ENCODE peak calls at places on chromosomes 7 and 10, in five cellular contexts. M is fibroblast of the aortic adventitia, J is astrocyte of the spinal cord, C is uterus, T is spleen. R is an unnamed sample.

GRCh38 chr10:58511765-58512469 is 755 bp upstream of the BICC1 start:
- DNase-seq in M (peak), J (no peak), C (peak), T (no peak), R (no peak)

GRCh38 chr7:80699030-80699638 is 60.7 kb downstream of the CD36 start:
- DNase-seq in M (peak), J (peak), C (no peak), T (no peak), R (peak)

GRCh38 chr10:68105820-68106219 is 3.5 kb upstream of the MYPN start:
- DNase-seq in M (peak), J (peak), C (no peak), T (no peak), R (no peak)

GRCh38 chr10:102540023-102540422 is 36.3 kb downstream of the SUFU start:
- DNase-seq in M (peak), J (peak), C (no peak), T (no peak), R (peak)

GRCh38 chr10:21304198-21304597 is 221.3 kb downstream of the SKIDA1 start:
- DNase-seq in M (peak), J (no peak), C (no peak), T (no peak), R (no peak)

GRCh38 chr7:33760146-33760545 is 145.2 kb upstream of the BMPER start:
- DNase-seq in M (no peak), J (no peak), C (no peak), T (no peak), R (no peak)

GRCh38 chr10:11782793-11783557 is 40.2 kb upstream of the PROSER2 start:
- DNase-seq in M (peak), J (peak), C (no peak), T (peak), R (peak)

GRCh38 chr7:44761207-44762161 is 12.8 kb downstream of the ZMIZ2 start:
- DNase-seq in M (peak), J (no peak), C (peak), T (no peak), R (no peak)

GRCh38 chr7:50415844-50416243 is 34.3 kb downstream of the FIGNL1 start:
- DNase-seq in M (no peak), J (no peak), C (no peak), T (no peak), R (no peak)

GRCh38 chr7:106737202-106737562 is 76.2 kb upstream of the CCDC71L start:
- DNase-seq in M (peak), J (peak), C (no peak), T (no peak), R (peak)

GRCh38 chr10:38008006-38008405 is 2.5 kb upstream of the ZNF33A start:
- DNase-seq in M (no peak), J (no peak), C (no peak), T (no peak), R (no peak)

GRCh38 chr7:155305251-155305904 is 7.7 kb downstream of the INSIG1 start:
- DNase-seq in M (no peak), J (no peak), C (no peak), T (no peak), R (no peak)

GRCh38 chr7:157683251-157684156 is 346.7 kb downstream of the DNAJB6 start:
- DNase-seq in M (no peak), J (no peak), C (no peak), T (peak), R (no peak)

GRCh38 chr7:31775511-31775910 is 88.5 kb downstream of the PPP1R17 start:
- DNase-seq in M (no peak), J (no peak), C (no peak), T (no peak), R (no peak)

GRCh38 chr7:157544226-157544625 is 207.4 kb downstream of the DNAJB6 start:
- DNase-seq in M (no peak), J (no peak), C (no peak), T (peak), R (no peak)

GRCh38 chr10:6204341-6205191 is 1.8 kb downstream of the PFKFB3 start:
- DNase-seq in M (peak), J (peak), C (peak), T (no peak), R (peak)

GRCh38 chr10:69247313-69247710 is 27.2 kb downstream of the HKDC1 start:
- DNase-seq in M (no peak), J (no peak), C (no peak), T (no peak), R (no peak)

GRCh38 chr7:30247546-30248386 is 36.6 kb upstream of the ZNRF2 start:
- DNase-seq in M (no peak), J (no peak), C (no peak), T (no peak), R (no peak)

GRCh38 chr10:20330246-20330645 is 514.0 kb downstream of the PLXDC2 start:
- DNase-seq in M (no peak), J (no peak), C (no peak), T (no peak), R (no peak)

GRCh38 chr7:100802951-100803350 is 24.4 kb downstream of the EPHB4 start:
- DNase-seq in M (no peak), J (no peak), C (peak), T (no peak), R (no peak)

GRCh38 chr7:100803398-100804161 is 23.7 kb downstream of the EPHB4 start:
- DNase-seq in M (peak), J (peak), C (peak), T (peak), R (peak)

GRCh38 chr7:100801833-100802568 is 25.3 kb downstream of the EPHB4 start:
- DNase-seq in M (peak), J (peak), C (peak), T (no peak), R (peak)

GRCh38 chr7:100806276-100806675 is 21.0 kb downstream of the EPHB4 start:
- DNase-seq in M (no peak), J (no peak), C (no peak), T (no peak), R (no peak)

DNA sequence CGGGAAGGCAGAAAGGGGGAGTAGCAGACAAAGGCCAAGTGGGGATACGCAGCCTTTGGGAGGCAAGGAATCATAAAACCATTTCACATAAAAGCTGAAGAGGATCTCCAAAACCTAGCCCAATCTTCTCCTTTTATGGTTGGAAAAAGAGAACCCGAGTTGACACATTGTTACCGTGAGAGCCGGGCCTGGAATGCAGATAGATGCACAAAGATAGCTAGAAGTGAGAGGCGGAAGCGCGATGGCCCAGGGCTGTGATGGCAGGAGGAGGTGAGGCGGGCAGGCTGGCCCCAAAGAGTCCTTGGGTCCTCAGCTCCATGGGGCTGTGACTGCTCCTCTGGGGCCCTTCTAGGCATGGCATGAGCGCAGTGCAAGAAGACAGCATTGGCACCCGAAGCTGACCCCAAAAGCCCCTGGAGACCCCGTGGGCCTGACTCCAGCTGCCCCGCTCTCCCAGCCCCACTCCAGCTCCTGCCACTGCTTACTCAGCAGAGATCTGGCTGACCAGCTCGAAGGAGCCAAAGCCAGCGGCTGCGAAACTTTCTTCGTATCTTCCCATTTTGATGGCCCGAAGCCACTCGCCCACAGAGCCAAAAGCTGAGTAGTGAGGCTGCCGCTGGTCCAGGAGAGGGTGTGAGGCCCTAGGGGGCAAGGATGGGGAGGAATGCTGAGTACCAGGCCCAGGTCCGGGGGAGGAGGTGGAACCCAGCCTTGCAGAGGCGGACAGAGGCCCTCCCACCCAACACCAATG is 22.5 kb downstream of the EPHB4 start:
- DNase-seq in M (no peak), J (no peak), C (peak), T (no peak), R (no peak)
- H3K4me3 ChIP-seq in M (no peak), J (no peak), C (no peak), T (no peak), R (no peak)

DNA sequence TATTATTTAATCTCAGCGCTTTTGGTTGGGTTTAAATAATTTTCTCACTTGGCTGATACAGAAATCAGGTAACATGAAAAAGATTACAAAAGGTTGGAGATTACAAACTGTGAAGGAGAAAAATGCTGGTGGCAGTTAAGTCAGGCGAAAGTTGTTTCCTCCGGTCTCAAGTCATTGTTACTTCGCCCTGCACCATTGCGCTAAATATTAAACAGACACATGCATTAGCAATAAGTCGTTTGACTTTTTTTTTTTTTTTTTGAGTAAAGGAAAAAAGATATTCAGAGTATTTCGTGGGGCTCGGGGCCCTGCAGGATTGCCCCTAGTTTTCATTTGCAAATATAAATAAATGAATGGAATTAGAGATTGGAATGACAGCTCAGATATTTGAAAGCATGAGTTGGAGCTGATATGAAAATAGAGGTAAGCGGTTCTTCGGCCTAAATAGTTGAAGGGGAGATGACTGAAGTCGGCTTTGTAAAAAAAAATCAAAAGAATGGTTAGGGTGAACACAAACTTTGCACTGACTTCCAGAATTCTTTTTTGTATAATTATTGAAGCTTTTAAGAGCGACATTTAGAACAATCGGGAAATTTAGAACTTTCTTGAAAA is 914 bp downstream of the SDHAF3 start:
- DNase-seq in M (no peak), J (no peak), C (no peak), T (no peak), R (no peak)
- H3K4me3 ChIP-seq in M (peak), J (peak), C (peak), T (peak), R (peak)

GRCh38 chr10:129901389-129902045 is 62.6 kb downstream of the EBF3 start:
- DNase-seq in M (no peak), J (no peak), C (no peak), T (no peak), R (no peak)
- H3K4me3 ChIP-seq in M (no peak), J (no peak), C (no peak), T (no peak), R (no peak)

DNA sequence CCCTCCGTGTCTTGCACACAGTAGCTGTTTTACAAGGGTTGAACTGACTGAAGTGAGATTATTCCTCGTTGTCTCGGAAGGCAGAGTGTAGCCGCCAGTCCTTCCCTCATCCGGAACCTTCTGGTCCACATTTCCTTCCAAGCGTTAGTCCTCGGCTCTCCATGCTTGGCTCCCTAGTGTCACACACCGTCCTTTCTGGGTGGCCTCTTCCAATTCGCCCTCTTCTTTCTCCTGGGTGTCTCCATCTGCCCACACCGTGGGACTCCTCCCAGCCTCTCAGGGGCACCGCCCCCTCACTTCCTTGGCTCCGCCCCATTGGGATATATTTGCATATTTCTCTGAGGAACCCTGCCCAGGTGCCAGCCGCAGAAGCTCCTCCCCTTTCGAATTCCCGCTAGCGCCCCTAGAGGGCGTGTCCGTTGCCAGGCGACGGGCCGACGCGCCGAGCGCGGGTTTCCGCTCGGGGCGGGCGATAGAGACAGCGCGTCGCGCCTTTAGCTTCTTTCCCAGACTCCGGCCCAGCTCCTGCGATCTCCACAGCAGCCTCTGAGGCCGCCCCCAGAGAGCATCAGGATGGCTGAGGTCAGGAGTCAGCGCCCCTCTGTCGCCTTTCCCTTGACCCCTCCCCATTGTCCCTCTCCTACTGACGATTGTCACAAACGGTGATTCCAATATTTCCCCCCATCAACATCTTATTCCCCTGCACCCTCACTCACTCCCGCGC is at the start of gene CFAP58:
- DNase-seq in M (peak), J (peak), C (peak), T (peak), R (no peak)
- H3K4me3 ChIP-seq in M (peak), J (peak), C (peak), T (peak), R (peak)

DNA sequence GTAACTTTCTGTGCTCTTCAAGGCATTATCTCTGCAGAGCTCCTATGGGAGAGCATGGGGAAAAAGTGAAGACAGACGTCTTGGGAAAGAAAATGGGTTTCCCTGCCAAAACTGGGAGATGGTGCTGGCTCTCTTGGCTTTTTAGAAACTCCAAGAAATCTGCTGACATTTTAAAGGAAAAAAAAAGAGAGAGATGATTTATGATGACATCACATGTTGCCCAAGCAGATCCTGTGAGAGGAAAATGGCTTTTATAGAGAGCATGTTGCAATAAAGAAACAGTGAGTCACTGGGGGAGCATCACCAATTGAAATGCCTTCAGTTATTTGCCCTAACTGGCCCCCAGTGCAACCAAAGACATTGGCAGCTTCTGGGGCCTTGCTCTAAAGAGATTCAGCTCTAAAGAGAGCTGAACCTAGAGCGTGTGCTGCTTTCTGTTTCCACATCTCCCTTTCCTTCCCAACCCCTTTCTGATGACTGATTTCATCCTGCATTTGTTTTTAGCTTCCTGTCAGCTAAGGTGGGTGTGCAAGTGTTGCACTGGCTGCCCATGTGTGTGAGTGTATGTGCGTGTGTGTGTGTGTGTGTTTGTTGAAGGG is 37.7 kb downstream of the LRMDA start:
- DNase-seq in M (peak), J (peak), C (peak), T (no peak), R (peak)
- H3K4me3 ChIP-seq in M (no peak), J (no peak), C (no peak), T (no peak), R (no peak)

GRCh38 chr7:150432915-150433892 is 17.2 kb upstream of the GIMAP8 start:
- DNase-seq in M (no peak), J (no peak), C (no peak), T (no peak), R (no peak)

GRCh38 chr7:150431839-150432658 is 18.4 kb upstream of the GIMAP8 start:
- DNase-seq in M (no peak), J (no peak), C (no peak), T (no peak), R (no peak)

GRCh38 chr7:150435047-150435389 is 15.4 kb upstream of the GIMAP8 start:
- DNase-seq in M (no peak), J (no peak), C (no peak), T (no peak), R (no peak)

GRCh38 chr7:150435390-150436073 is 14.9 kb upstream of the GIMAP8 start:
- DNase-seq in M (no peak), J (no peak), C (no peak), T (peak), R (no peak)

GRCh38 chr7:150434240-150434639 is 16.2 kb upstream of the GIMAP8 start:
- DNase-seq in M (no peak), J (no peak), C (no peak), T (no peak), R (no peak)
- H3K4me3 ChIP-seq in M (no peak), J (no peak), C (no peak), T (peak), R (no peak)

DNA sequence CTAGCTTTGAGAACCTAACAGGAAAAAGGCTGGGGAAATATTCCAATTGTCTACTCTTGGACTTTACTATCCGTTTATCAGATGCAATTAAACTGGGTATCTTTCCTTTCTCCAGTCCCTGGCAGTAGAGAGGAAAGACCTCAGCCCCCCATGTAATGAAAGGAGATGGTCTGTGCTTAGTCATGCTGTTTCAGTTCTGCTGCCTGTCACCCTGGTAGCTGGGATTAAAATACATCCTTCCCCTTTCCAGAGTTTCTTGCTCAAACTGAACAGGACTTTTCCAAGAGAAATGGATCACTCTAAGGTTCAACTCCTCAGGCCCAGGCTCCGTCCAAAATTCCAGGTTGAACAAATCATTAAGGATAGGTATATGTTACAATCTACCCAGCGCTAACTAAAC is 202.9 kb downstream of the PTEN start:
- DNase-seq in M (no peak), J (no peak), C (no peak), T (no peak), R (no peak)
- H3K4me3 ChIP-seq in M (no peak), J (no peak), C (no peak), T (peak), R (no peak)